ENCODE peak calls at places on chromosomes 6 and 20, in four cellular contexts. I, J, R and P are unnamed samples.

GRCh38 chr6:44221291-44221960 is 2.0 kb upstream of the SLC29A1 start:
- DNase-seq in R (peak; percentile 94), I (peak; percentile 37), J (peak; percentile 97), P (peak; percentile 86)

GRCh38 chr20:24995741-24996448 is 3.3 kb upstream of the APMAP start:
- DNase-seq in R (peak; percentile 36), J (no peak), I (no peak), P (no peak)

GRCh38 chr6:148087659-148088058 is 255.0 kb upstream of the SASH1 start:
- DNase-seq in I (no peak), R (no peak), J (no peak), P (no peak)

GRCh38 chr6:167825759-167826229 is 917 bp upstream of the AFDN start:
- DNase-seq in I (peak; percentile 75), R (peak; percentile 51), J (peak; percentile 84), P (peak; percentile 73)

GRCh38 chr6:30744054-30744805 is at the start of gene IER3:
- DNase-seq in R (peak; percentile 96), I (peak; percentile 76), J (peak; percentile 92), P (peak; percentile 81)

GRCh38 chr6:71544906-71545305 is 256.3 kb downstream of the OGFRL1 start:
- DNase-seq in R (no peak), I (no peak), J (no peak), P (no peak)

GRCh38 chr20:18989736-18990474 is 176.3 kb downstream of the SCP2D1 start:
- DNase-seq in I (no peak), R (no peak), J (no peak), P (no peak)

GRCh38 chr6:31871068-31871659 is 7.6 kb downstream of the SLC44A4 start:
- DNase-seq in J (no peak), R (peak; percentile 53), I (no peak), P (no peak)

GRCh38 chr20:48826883-48827771 is 672 bp downstream of the PREX1 start:
- DNase-seq in I (peak; percentile 40), J (peak; percentile 37), R (peak; percentile 54), P (peak; percentile 65)

GRCh38 chr6:148617522-148617921 is 129.3 kb upstream of the UST start:
- DNase-seq in I (no peak), R (peak; percentile 67), J (no peak), P (no peak)

GRCh38 chr6:44338228-44339122 is 4.0 kb upstream of the SPATS1 start:
- DNase-seq in J (peak; percentile 66), R (peak; percentile 68), I (peak; percentile 74), P (peak; percentile 77)

GRCh38 chr6:75796723-75797122 is 47.7 kb downstream of the MYO6 start:
- DNase-seq in R (no peak), J (no peak), I (no peak), P (no peak)

GRCh38 chr6:98724537-98724936 is 109.8 kb upstream of the POU3F2 start:
- DNase-seq in I (no peak), R (peak; percentile 44), J (no peak), P (no peak)

GRCh38 chr20:19875746-19876145 is 117.7 kb downstream of the RIN2 start:
- DNase-seq in J (no peak), I (no peak), R (no peak), P (no peak)

GRCh38 chr20:22490287-22491187 is 93.8 kb downstream of the FOXA2 start:
- DNase-seq in R (peak; percentile 8), I (no peak), J (peak; percentile 96), P (no peak)

GRCh38 chr6:129708496-129709216 is 1.3 kb downstream of the ARHGAP18 start:
- DNase-seq in J (no peak), R (no peak), I (no peak), P (no peak)

GRCh38 chr6:43964659-43965570 is 162.3 kb downstream of the MRPL14 start:
- DNase-seq in R (no peak), J (no peak), I (no peak), P (no peak)

GRCh38 chr6:37344308-37344707 is 9.5 kb upstream of the RNF8 start:
- DNase-seq in I (no peak), R (no peak), J (no peak), P (no peak)

GRCh38 chr6:28867078-28867414 is 56.7 kb downstream of the TRIM27 start:
- DNase-seq in I (no peak), R (no peak), J (no peak), P (no peak)

GRCh38 chr6:16544006-16544405 is 217.3 kb downstream of the ATXN1 start:
- DNase-seq in J (no peak), I (no peak), R (no peak), P (no peak)

GRCh38 chr6:109373762-109374161 is 8.5 kb downstream of the CD164 start:
- DNase-seq in I (no peak), R (peak; percentile 40), J (no peak), P (peak; percentile 44)

GRCh38 chr6:169529931-169530761 is 171.7 kb downstream of the WDR27 start:
- DNase-seq in I (no peak), J (no peak), R (peak; percentile 74), P (no peak)

GRCh38 chr6:45717715-45718114 is 297.9 kb downstream of the CLIC5 start:
- DNase-seq in R (no peak), J (no peak), I (no peak), P (no peak)

GRCh38 chr6:17984822-17985660 is 2.4 kb downstream of the KIF13A start:
- DNase-seq in R (no peak), I (no peak), J (no peak), P (no peak)